ENCODE peak calls at places on chromosomes 6 and 20, in seven cellular contexts. F is transverse colon, R is ovary, V is tibial nerve, U is H1, Q is esophagus muscularis mucosa, Y is A549. G is an unnamed sample.

GRCh38 chr20:34877002-34877264 is 521 bp downstream of the ACSS2 start:
- DNase-seq in V (no peak), Y (no peak), F (no peak), U (no peak), R (no peak), Q (no peak), G (no peak)

GRCh38 chr6:6179858-6180257 is 140.6 kb downstream of the F13A1 start:
- DNase-seq in R (no peak), Y (no peak), Q (no peak), F (no peak), U (no peak), V (no peak), G (no peak)

GRCh38 chr6:135410856-135411255 is 86.7 kb downstream of the AHI1 start:
- DNase-seq in Q (no peak), V (no peak), R (no peak), F (no peak), Y (no peak), U (no peak), G (no peak)

GRCh38 chr6:132333639-132334516 is 67.4 kb downstream of the MOXD1 start:
- DNase-seq in R (no peak), Q (no peak), Y (peak; percentile 49), F (peak; percentile 15), U (peak; percentile 10), V (no peak), G (peak; percentile 8)

GRCh38 chr20:8155229-8155628 is 23.2 kb downstream of the PLCB1 start:
- DNase-seq in Q (no peak), U (no peak), V (no peak), R (no peak), F (no peak), Y (no peak), G (no peak)

GRCh38 chr6:22194188-22194921 is 102.5 kb downstream of the PRL start:
- DNase-seq in V (no peak), U (no peak), F (no peak), Y (no peak), R (no peak), Q (no peak), G (no peak)

GRCh38 chr6:128208078-128208477 is 307.2 kb upstream of the THEMIS start:
- DNase-seq in Y (no peak), Q (no peak), F (no peak), U (no peak), R (no peak), V (no peak), G (no peak)

GRCh38 chr6:4449409-4449808 is 314.0 kb upstream of the ECI2 start:
- DNase-seq in U (no peak), Y (no peak), Q (peak; percentile 26), V (no peak), R (no peak), F (no peak), G (no peak)

GRCh38 chr6:55643868-55644267 is 64.9 kb upstream of the HMGCLL1 start:
- DNase-seq in U (no peak), R (no peak), Q (no peak), F (no peak), Y (no peak), V (no peak), G (no peak)

GRCh38 chr6:27375613-27376079 is 12.9 kb upstream of the ZNF391 start:
- DNase-seq in U (no peak), Y (no peak), Q (no peak), V (no peak), F (no peak), R (no peak), G (no peak)

GRCh38 chr20:60354181-60354580 is 396.0 kb downstream of the CDH26 start:
- DNase-seq in Q (no peak), R (no peak), F (no peak), V (no peak), U (no peak), Y (no peak), G (no peak)

GRCh38 chr20:58169441-58169840 is 59.0 kb downstream of the ANKRD60 start:
- DNase-seq in U (no peak), F (no peak), Y (no peak), Q (no peak), R (no peak), V (no peak), G (no peak)

GRCh38 chr6:80789912-80790635 is 683.6 kb downstream of the BCKDHB start:
- DNase-seq in U (no peak), V (no peak), Y (no peak), R (no peak), F (no peak), Q (no peak), G (no peak)

GRCh38 chr6:10838794-10839333 is 525 bp upstream of the MAK start:
- DNase-seq in F (no peak), Y (no peak), Q (no peak), U (no peak), R (no peak), V (no peak), G (no peak)

GRCh38 chr6:42316390-42316970 is 98.8 kb upstream of the MRPS10 start:
- DNase-seq in Q (no peak), V (no peak), R (no peak), U (peak; percentile 15), Y (no peak), F (peak; percentile 35), G (no peak)

GRCh38 chr6:103870970-103871369 is 988.7 kb downstream of the HACE1 start:
- DNase-seq in U (no peak), F (no peak), R (no peak), V (no peak), Q (no peak), Y (no peak), G (no peak)

GRCh38 chr6:10586302-10586701 is 65.2 kb downstream of the GCNT2 start:
- DNase-seq in U (no peak), F (no peak), R (no peak), V (no peak), Q (no peak), Y (no peak), G (no peak)

GRCh38 chr6:15378864-15379263 is 133.0 kb downstream of the JARID2 start:
- DNase-seq in U (no peak), R (no peak), V (no peak), F (no peak), Y (no peak), Q (no peak), G (peak; percentile 30)

DNA sequence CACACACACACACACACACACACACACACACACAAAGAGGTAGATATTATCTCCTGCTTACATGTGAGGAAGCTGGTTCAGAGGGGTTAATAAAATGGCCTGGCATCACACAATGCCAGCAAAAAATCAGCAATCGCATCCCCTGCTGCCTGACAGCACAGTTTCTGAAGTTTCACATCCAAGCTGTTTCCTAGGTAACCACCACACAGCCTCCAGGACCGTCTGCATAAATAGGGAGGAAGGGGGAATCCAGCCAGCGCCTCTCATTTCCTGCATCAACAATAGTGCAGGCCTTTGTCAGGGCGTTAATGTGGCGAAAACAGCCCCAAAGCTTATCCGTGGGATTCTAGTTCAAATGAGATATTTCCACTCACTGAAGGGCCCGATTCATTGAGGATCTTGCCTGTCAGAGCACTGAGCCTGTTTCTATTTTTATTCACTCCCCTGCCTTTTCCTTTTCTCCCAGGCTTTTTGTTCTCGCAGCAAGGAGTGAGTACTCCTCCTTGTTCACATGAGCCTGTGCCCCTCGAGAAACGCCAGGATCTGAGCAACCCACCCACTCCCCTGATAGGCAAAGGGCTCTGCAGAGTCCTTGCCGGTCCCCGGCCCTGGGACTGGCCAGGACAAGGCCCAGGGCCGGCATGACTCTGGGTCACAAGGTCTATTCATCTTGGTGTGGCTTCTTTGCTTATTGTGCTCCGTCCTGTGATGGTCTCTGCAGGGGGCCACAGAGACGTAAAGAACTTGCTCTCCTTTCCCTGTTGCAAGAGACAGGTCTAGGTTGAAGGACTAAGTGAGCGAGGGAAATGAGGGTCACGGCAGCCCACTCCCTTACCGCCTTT is 32.7 kb downstream of the TUBB2B start:
- DNase-seq in U (no peak), Q (no peak), R (no peak), Y (no peak), V (no peak), F (no peak), G (peak; percentile 85)
- TF ChIP-seq EP300 in U (no peak), Q (no peak), R (no peak), Y (no peak), V (no peak), F (no peak), G (no peak)

GRCh38 chr6:146874278-146875018 is 275.7 kb downstream of the ADGB start:
- DNase-seq in Y (no peak), R (no peak), F (no peak), U (no peak), Q (no peak), V (no peak), G (no peak)

GRCh38 chr6:146870765-146871164 is 272.0 kb downstream of the ADGB start:
- DNase-seq in F (no peak), U (no peak), Q (no peak), V (no peak), R (no peak), Y (no peak), G (no peak)

GRCh38 chr6:146875927-146876270 is 277.1 kb downstream of the ADGB start:
- DNase-seq in R (no peak), Y (no peak), U (no peak), Q (no peak), V (no peak), F (no peak), G (no peak)

GRCh38 chr6:146868671-146869209 is 270.0 kb downstream of the ADGB start:
- DNase-seq in U (no peak), R (no peak), Q (no peak), V (no peak), Y (no peak), F (no peak), G (no peak)

DNA sequence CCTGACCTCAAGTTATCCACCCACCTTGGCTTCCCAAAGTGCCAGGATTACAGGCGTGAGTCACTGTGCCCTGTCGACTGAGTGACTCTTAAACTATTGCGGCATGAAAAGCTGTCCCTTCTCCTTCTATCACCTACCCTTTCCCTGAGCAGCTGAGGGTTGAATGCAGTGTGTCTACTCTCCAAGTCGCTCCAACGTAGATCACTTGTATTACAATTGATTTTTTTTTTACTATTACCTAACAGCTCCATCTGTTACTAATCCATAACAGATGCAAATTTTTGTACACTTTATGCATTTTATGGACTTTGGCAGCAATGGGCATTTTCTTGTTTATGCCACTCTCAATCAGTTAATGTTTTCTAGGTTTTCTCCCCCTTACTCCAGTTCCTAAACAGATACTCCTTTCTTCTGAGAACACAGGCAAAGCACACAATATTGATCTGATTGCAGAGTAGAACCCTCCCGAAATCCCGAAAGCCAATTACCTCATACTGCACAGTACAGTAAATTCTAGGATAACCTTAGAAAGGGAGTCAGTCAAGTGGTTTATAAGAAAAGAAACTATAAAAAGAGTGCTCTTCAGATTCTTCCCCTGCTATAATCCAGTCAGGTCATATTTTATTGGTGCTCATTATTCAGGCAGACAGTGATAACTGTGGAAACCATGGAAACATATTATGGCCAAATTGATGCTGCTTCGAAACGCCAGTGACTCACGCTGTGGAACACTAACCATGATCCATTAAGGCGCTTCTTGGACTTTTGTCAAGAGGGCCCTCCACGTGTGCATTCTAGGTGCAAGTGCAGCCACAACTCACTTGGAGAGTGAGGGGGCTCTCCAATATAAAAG is 273.1 kb downstream of the ADGB start:
- DNase-seq in U (no peak), Q (no peak), Y (no peak), F (no peak), R (no peak), V (no peak), G (peak; percentile 22)
- TF ChIP-seq EP300 in U (no peak), Q (no peak), Y (no peak), F (no peak), R (no peak), V (no peak), G (peak; percentile 66)

GRCh38 chr6:151081658-151082057 is 158.1 kb upstream of the AKAP12 start:
- DNase-seq in Q (no peak), Y (no peak), V (no peak), U (no peak), F (no peak), R (no peak), G (no peak)
- TF ChIP-seq EP300 in Q (no peak), Y (no peak), V (no peak), U (no peak), F (no peak), R (no peak), G (no peak)

GRCh38 chr6:143745160-143746133 is 67.7 kb downstream of the PHACTR2 start:
- DNase-seq in R (peak; percentile 57), Q (no peak), V (no peak), F (peak; percentile 62), U (no peak), Y (peak; percentile 17), G (peak; percentile 19)
- TF ChIP-seq EP300 in R (no peak), Q (no peak), V (no peak), F (no peak), U (no peak), Y (peak; percentile 52), G (no peak)